ENCODE peak calls at places on chromosome 21, in seven cellular contexts. One of them, this sample, is unnamed.

GRCh38 chr21:36909423-36909822 is 57.0 kb downstream of the HLCS start:
- DNase-seq in kidney epithelial cell: no peak
- DNase-seq in astrocyte of the spinal cord: no peak
- DNase-seq in fibroblast of lung: peak
- DNase-seq in tibial nerve: no peak
- DNase-seq in neuronal stem cell: no peak
- DNase-seq in fibroblast of pulmonary artery: peak
- DNase-seq in this sample: no peak

GRCh38 chr21:46599251-46599572 is 5.7 kb downstream of the S100B start:
- DNase-seq in kidney epithelial cell: peak
- DNase-seq in astrocyte of the spinal cord: peak
- DNase-seq in fibroblast of lung: peak
- DNase-seq in tibial nerve: no peak
- DNase-seq in neuronal stem cell: peak
- DNase-seq in fibroblast of pulmonary artery: peak
- DNase-seq in this sample: peak

GRCh38 chr21:36756527-36756926 is 57.6 kb downstream of the SIM2 start:
- DNase-seq in kidney epithelial cell: no peak
- DNase-seq in astrocyte of the spinal cord: no peak
- DNase-seq in fibroblast of lung: no peak
- DNase-seq in tibial nerve: no peak
- DNase-seq in neuronal stem cell: no peak
- DNase-seq in fibroblast of pulmonary artery: no peak
- DNase-seq in this sample: peak

GRCh38 chr21:27700974-27701614 is 734.2 kb upstream of the ADAMTS5 start:
- DNase-seq in kidney epithelial cell: peak
- DNase-seq in astrocyte of the spinal cord: peak
- DNase-seq in fibroblast of lung: peak
- DNase-seq in tibial nerve: peak
- DNase-seq in neuronal stem cell: peak
- DNase-seq in fibroblast of pulmonary artery: peak
- DNase-seq in this sample: peak

GRCh38 chr21:36968414-36968813 is 1.9 kb upstream of the HLCS start:
- DNase-seq in kidney epithelial cell: no peak
- DNase-seq in astrocyte of the spinal cord: no peak
- DNase-seq in fibroblast of lung: no peak
- DNase-seq in tibial nerve: no peak
- DNase-seq in neuronal stem cell: no peak
- DNase-seq in fibroblast of pulmonary artery: no peak
- DNase-seq in this sample: no peak

GRCh38 chr21:42526379-42526727 is 12.7 kb downstream of the SLC37A1 start:
- DNase-seq in kidney epithelial cell: no peak
- DNase-seq in astrocyte of the spinal cord: no peak
- DNase-seq in fibroblast of lung: no peak
- DNase-seq in tibial nerve: no peak
- DNase-seq in neuronal stem cell: no peak
- DNase-seq in fibroblast of pulmonary artery: no peak
- DNase-seq in this sample: no peak

GRCh38 chr21:46188226-46189212 is 4.3 kb upstream of the SPATC1L start:
- DNase-seq in kidney epithelial cell: peak
- DNase-seq in astrocyte of the spinal cord: peak
- DNase-seq in fibroblast of lung: peak
- DNase-seq in tibial nerve: no peak
- DNase-seq in neuronal stem cell: peak
- DNase-seq in fibroblast of pulmonary artery: peak
- DNase-seq in this sample: peak

GRCh38 chr21:44700101-44701022 is 3.4 kb downstream of the KRTAP10-12 start:
- DNase-seq in kidney epithelial cell: no peak
- DNase-seq in astrocyte of the spinal cord: no peak
- DNase-seq in fibroblast of lung: no peak
- DNase-seq in tibial nerve: no peak
- DNase-seq in neuronal stem cell: no peak
- DNase-seq in fibroblast of pulmonary artery: no peak
- DNase-seq in this sample: no peak

GRCh38 chr21:18759751-18760161 is 356.2 kb upstream of the TMPRSS15 start:
- DNase-seq in kidney epithelial cell: no peak
- DNase-seq in astrocyte of the spinal cord: no peak
- DNase-seq in fibroblast of lung: no peak
- DNase-seq in tibial nerve: no peak
- DNase-seq in neuronal stem cell: no peak
- DNase-seq in fibroblast of pulmonary artery: no peak
- DNase-seq in this sample: no peak

GRCh38 chr21:43654806-43655489 is 4.3 kb downstream of the HSF2BP start:
- DNase-seq in kidney epithelial cell: no peak
- DNase-seq in astrocyte of the spinal cord: peak
- DNase-seq in fibroblast of lung: no peak
- DNase-seq in tibial nerve: no peak
- DNase-seq in neuronal stem cell: no peak
- DNase-seq in fibroblast of pulmonary artery: no peak
- DNase-seq in this sample: peak

GRCh38 chr21:29870814-29871213 is 69.0 kb downstream of the GRIK1 start:
- DNase-seq in kidney epithelial cell: no peak
- DNase-seq in astrocyte of the spinal cord: no peak
- DNase-seq in fibroblast of lung: no peak
- DNase-seq in tibial nerve: no peak
- DNase-seq in neuronal stem cell: no peak
- DNase-seq in fibroblast of pulmonary artery: no peak
- DNase-seq in this sample: no peak

GRCh38 chr21:45012661-45013270 is 61.6 kb upstream of the ADARB1 start:
- DNase-seq in kidney epithelial cell: no peak
- DNase-seq in astrocyte of the spinal cord: no peak
- DNase-seq in fibroblast of lung: no peak
- DNase-seq in tibial nerve: no peak
- DNase-seq in neuronal stem cell: no peak
- DNase-seq in fibroblast of pulmonary artery: no peak
- DNase-seq in this sample: no peak

GRCh38 chr21:31538821-31539220 is 120.7 kb upstream of the SOD1 start:
- DNase-seq in kidney epithelial cell: no peak
- DNase-seq in astrocyte of the spinal cord: no peak
- DNase-seq in fibroblast of lung: peak
- DNase-seq in tibial nerve: no peak
- DNase-seq in neuronal stem cell: no peak
- DNase-seq in fibroblast of pulmonary artery: no peak
- DNase-seq in this sample: no peak

GRCh38 chr21:31293986-31294385 is 50.1 kb downstream of the TIAM1 start:
- DNase-seq in kidney epithelial cell: peak
- DNase-seq in astrocyte of the spinal cord: peak
- DNase-seq in fibroblast of lung: peak
- DNase-seq in tibial nerve: no peak
- DNase-seq in neuronal stem cell: peak
- DNase-seq in fibroblast of pulmonary artery: peak
- DNase-seq in this sample: peak

GRCh38 chr21:18041012-18041411 is 203.6 kb upstream of the CHODL start:
- DNase-seq in kidney epithelial cell: no peak
- DNase-seq in astrocyte of the spinal cord: peak
- DNase-seq in fibroblast of lung: no peak
- DNase-seq in tibial nerve: no peak
- DNase-seq in neuronal stem cell: no peak
- DNase-seq in fibroblast of pulmonary artery: peak
- DNase-seq in this sample: peak

GRCh38 chr21:24693779-24694178 is 913.5 kb downstream of the MRPL39 start:
- DNase-seq in kidney epithelial cell: no peak
- DNase-seq in astrocyte of the spinal cord: peak
- DNase-seq in fibroblast of lung: peak
- DNase-seq in tibial nerve: no peak
- DNase-seq in neuronal stem cell: no peak
- DNase-seq in fibroblast of pulmonary artery: no peak
- DNase-seq in this sample: no peak
- H3K4me3 ChIP-seq in kidney epithelial cell: no peak
- H3K4me3 ChIP-seq in astrocyte of the spinal cord: peak
- H3K4me3 ChIP-seq in fibroblast of lung: no peak
- H3K4me3 ChIP-seq in tibial nerve: no peak
- H3K4me3 ChIP-seq in neuronal stem cell: no peak
- H3K4me3 ChIP-seq in fibroblast of pulmonary artery: no peak
- H3K4me3 ChIP-seq in this sample: no peak

GRCh38 chr21:34967509-34968289 is 81.4 kb downstream of the RUNX1 start:
- DNase-seq in kidney epithelial cell: no peak
- DNase-seq in astrocyte of the spinal cord: no peak
- DNase-seq in fibroblast of lung: peak
- DNase-seq in tibial nerve: no peak
- DNase-seq in neuronal stem cell: no peak
- DNase-seq in fibroblast of pulmonary artery: no peak
- DNase-seq in this sample: peak

GRCh38 chr21:34970126-34970525 is 79.0 kb downstream of the RUNX1 start:
- DNase-seq in kidney epithelial cell: no peak
- DNase-seq in astrocyte of the spinal cord: no peak
- DNase-seq in fibroblast of lung: no peak
- DNase-seq in tibial nerve: no peak
- DNase-seq in neuronal stem cell: no peak
- DNase-seq in fibroblast of pulmonary artery: no peak
- DNase-seq in this sample: no peak

GRCh38 chr21:34970566-34970965 is 78.5 kb downstream of the RUNX1 start:
- DNase-seq in kidney epithelial cell: no peak
- DNase-seq in astrocyte of the spinal cord: no peak
- DNase-seq in fibroblast of lung: no peak
- DNase-seq in tibial nerve: no peak
- DNase-seq in neuronal stem cell: no peak
- DNase-seq in fibroblast of pulmonary artery: no peak
- DNase-seq in this sample: no peak

GRCh38 chr21:34969431-34970036 is 79.6 kb downstream of the RUNX1 start:
- DNase-seq in kidney epithelial cell: no peak
- DNase-seq in astrocyte of the spinal cord: no peak
- DNase-seq in fibroblast of lung: peak
- DNase-seq in tibial nerve: no peak
- DNase-seq in neuronal stem cell: no peak
- DNase-seq in fibroblast of pulmonary artery: peak
- DNase-seq in this sample: peak

GRCh38 chr21:34968414-34969333 is 80.4 kb downstream of the RUNX1 start:
- DNase-seq in kidney epithelial cell: no peak
- DNase-seq in astrocyte of the spinal cord: no peak
- DNase-seq in fibroblast of lung: peak
- DNase-seq in tibial nerve: no peak
- DNase-seq in neuronal stem cell: no peak
- DNase-seq in fibroblast of pulmonary artery: no peak
- DNase-seq in this sample: no peak
- H3K4me3 ChIP-seq in kidney epithelial cell: no peak
- H3K4me3 ChIP-seq in astrocyte of the spinal cord: no peak
- H3K4me3 ChIP-seq in fibroblast of lung: no peak
- H3K4me3 ChIP-seq in tibial nerve: no peak
- H3K4me3 ChIP-seq in neuronal stem cell: no peak
- H3K4me3 ChIP-seq in fibroblast of pulmonary artery: no peak
- H3K4me3 ChIP-seq in this sample: no peak

GRCh38 chr21:14879458-14879857 is 185.3 kb downstream of the NRIP1 start:
- DNase-seq in kidney epithelial cell: no peak
- DNase-seq in astrocyte of the spinal cord: no peak
- DNase-seq in fibroblast of lung: no peak
- DNase-seq in tibial nerve: no peak
- DNase-seq in neuronal stem cell: no peak
- DNase-seq in fibroblast of pulmonary artery: no peak
- DNase-seq in this sample: no peak
- H3K4me3 ChIP-seq in kidney epithelial cell: no peak
- H3K4me3 ChIP-seq in astrocyte of the spinal cord: no peak
- H3K4me3 ChIP-seq in fibroblast of lung: no peak
- H3K4me3 ChIP-seq in tibial nerve: no peak
- H3K4me3 ChIP-seq in neuronal stem cell: no peak
- H3K4me3 ChIP-seq in fibroblast of pulmonary artery: no peak
- H3K4me3 ChIP-seq in this sample: no peak

DNA sequence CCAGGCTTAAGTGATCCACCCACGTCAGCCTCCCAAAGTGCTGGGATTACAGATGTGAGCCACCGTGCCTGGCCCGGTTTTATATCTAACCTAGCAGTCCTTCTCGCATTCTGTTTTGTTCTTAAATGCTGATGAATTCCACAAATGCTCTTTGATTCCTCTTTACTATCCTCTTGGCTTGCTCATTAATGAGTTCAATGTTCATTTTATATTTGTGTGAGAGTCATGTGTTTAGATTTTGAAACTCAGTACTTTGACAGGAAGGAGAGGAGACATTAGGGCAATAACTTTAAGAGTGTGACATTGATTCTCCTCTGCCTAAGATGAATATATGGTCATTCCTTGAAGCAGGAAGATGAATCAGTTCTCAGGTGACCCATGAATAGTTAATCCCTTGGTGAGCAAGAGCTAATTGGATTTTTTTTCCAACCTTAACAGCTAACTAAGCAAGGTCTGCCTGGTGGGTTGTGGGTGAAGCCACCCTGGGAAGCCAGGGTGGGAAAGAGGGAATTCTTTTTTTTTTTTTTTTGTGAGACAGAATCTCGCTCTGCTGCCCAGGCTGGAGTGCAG is 84.2 kb downstream of the MRPS6 start:
- DNase-seq in kidney epithelial cell: peak
- DNase-seq in astrocyte of the spinal cord: no peak
- DNase-seq in fibroblast of lung: no peak
- DNase-seq in tibial nerve: no peak
- DNase-seq in neuronal stem cell: no peak
- DNase-seq in fibroblast of pulmonary artery: no peak
- DNase-seq in this sample: peak
- H3K4me3 ChIP-seq in kidney epithelial cell: no peak
- H3K4me3 ChIP-seq in astrocyte of the spinal cord: no peak
- H3K4me3 ChIP-seq in fibroblast of lung: no peak
- H3K4me3 ChIP-seq in tibial nerve: no peak
- H3K4me3 ChIP-seq in neuronal stem cell: no peak
- H3K4me3 ChIP-seq in fibroblast of pulmonary artery: no peak
- H3K4me3 ChIP-seq in this sample: no peak

DNA sequence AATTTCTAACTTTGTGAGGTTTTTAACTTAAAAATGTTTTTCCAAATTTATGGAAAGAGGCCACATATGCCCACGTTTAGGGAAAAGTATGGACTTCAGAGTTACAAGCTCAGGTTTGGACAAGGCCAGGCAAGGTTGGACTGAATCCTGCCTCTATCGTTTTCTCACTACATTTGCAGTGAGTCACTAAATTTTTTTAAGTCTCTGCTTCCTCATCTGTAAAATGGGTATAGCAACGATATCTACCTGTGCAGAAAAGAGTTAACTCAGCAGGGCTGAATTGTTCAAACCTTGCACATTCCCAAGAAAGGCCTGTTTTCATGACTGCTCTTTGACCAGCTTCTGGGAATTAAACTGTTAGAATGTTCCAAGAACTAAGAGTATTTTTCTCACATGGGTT is 159.1 kb downstream of the LTN1 start:
- DNase-seq in kidney epithelial cell: no peak
- DNase-seq in astrocyte of the spinal cord: no peak
- DNase-seq in fibroblast of lung: no peak
- DNase-seq in tibial nerve: no peak
- DNase-seq in neuronal stem cell: no peak
- DNase-seq in fibroblast of pulmonary artery: no peak
- DNase-seq in this sample: no peak
- H3K4me3 ChIP-seq in kidney epithelial cell: no peak
- H3K4me3 ChIP-seq in astrocyte of the spinal cord: no peak
- H3K4me3 ChIP-seq in fibroblast of lung: no peak
- H3K4me3 ChIP-seq in tibial nerve: no peak
- H3K4me3 ChIP-seq in neuronal stem cell: no peak
- H3K4me3 ChIP-seq in fibroblast of pulmonary artery: no peak
- H3K4me3 ChIP-seq in this sample: no peak